ENCODE peak calls at places on chromosomes 12 and 14, in four cellular contexts. One of them, this sample, is unnamed.

GRCh38 chr14:49962616-49963015 is 69.7 kb downstream of the ARF6 start:
- DNase-seq in HepG2: no peak
- DNase-seq in A549: no peak
- DNase-seq in GM12878: no peak
- DNase-seq in this sample: no peak

GRCh38 chr12:4293299-4293941 is 19.9 kb downstream of the CCND2 start:
- DNase-seq in HepG2: no peak
- DNase-seq in A549: no peak
- DNase-seq in GM12878: no peak
- DNase-seq in this sample: no peak

GRCh38 chr12:53623526-53623925 is 2.7 kb downstream of the ATF7 start:
- DNase-seq in HepG2: no peak
- DNase-seq in A549: no peak
- DNase-seq in GM12878: no peak
- DNase-seq in this sample: no peak

GRCh38 chr12:105018761-105019160 is 32.6 kb downstream of the NOPCHAP1 start:
- DNase-seq in HepG2: no peak
- DNase-seq in A549: no peak
- DNase-seq in GM12878: no peak
- DNase-seq in this sample: no peak

GRCh38 chr12:104480826-104481457 is 24.2 kb downstream of the CHST11 start:
- DNase-seq in HepG2: no peak
- DNase-seq in A549: no peak
- DNase-seq in GM12878: no peak
- DNase-seq in this sample: no peak

GRCh38 chr14:71932229-71932951 is at the start of gene RGS6:
- DNase-seq in HepG2: peak; percentile 1
- DNase-seq in A549: no peak
- DNase-seq in GM12878: no peak
- DNase-seq in this sample: peak; percentile 52

GRCh38 chr12:98213556-98213955 is 301.8 kb upstream of the TMPO start:
- DNase-seq in HepG2: no peak
- DNase-seq in A549: no peak
- DNase-seq in GM12878: no peak
- DNase-seq in this sample: no peak

GRCh38 chr12:23980826-23981225 is 31.4 kb upstream of the SOX5 start:
- DNase-seq in HepG2: no peak
- DNase-seq in A549: no peak
- DNase-seq in GM12878: no peak
- DNase-seq in this sample: no peak

GRCh38 chr14:36588788-36589187 is 6.4 kb upstream of the NKX2-8 start:
- DNase-seq in HepG2: no peak
- DNase-seq in A549: no peak
- DNase-seq in GM12878: no peak
- DNase-seq in this sample: no peak

GRCh38 chr14:46259536-46259935 is 392.0 kb downstream of the RPL10L start:
- DNase-seq in HepG2: no peak
- DNase-seq in A549: no peak
- DNase-seq in GM12878: no peak
- DNase-seq in this sample: no peak

GRCh38 chr12:18888062-18888461 is 150.1 kb downstream of the CAPZA3 start:
- DNase-seq in HepG2: no peak
- DNase-seq in A549: no peak
- DNase-seq in GM12878: no peak
- DNase-seq in this sample: no peak

GRCh38 chr12:65308001-65308400 is 29.5 kb downstream of the MSRB3 start:
- DNase-seq in HepG2: no peak
- DNase-seq in A549: no peak
- DNase-seq in GM12878: no peak
- DNase-seq in this sample: no peak

GRCh38 chr12:5210179-5210917 is 166.7 kb downstream of the KCNA5 start:
- DNase-seq in HepG2: no peak
- DNase-seq in A549: no peak
- DNase-seq in GM12878: no peak
- DNase-seq in this sample: no peak

GRCh38 chr12:6199531-6200265 is 502 bp upstream of the CD9 start:
- DNase-seq in HepG2: no peak
- DNase-seq in A549: no peak
- DNase-seq in GM12878: no peak
- DNase-seq in this sample: no peak

GRCh38 chr12:81294325-81295190 is 216.7 kb downstream of the ACSS3 start:
- DNase-seq in HepG2: no peak
- DNase-seq in A549: no peak
- DNase-seq in GM12878: no peak
- DNase-seq in this sample: no peak

GRCh38 chr14:93318927-93319326 is 13.9 kb downstream of the BTBD7 start:
- DNase-seq in HepG2: no peak
- DNase-seq in A549: no peak
- DNase-seq in GM12878: no peak
- DNase-seq in this sample: no peak

GRCh38 chr14:29030121-29030520 is 263.5 kb downstream of the FOXG1 start:
- DNase-seq in HepG2: no peak
- DNase-seq in A549: no peak
- DNase-seq in GM12878: no peak
- DNase-seq in this sample: no peak

GRCh38 chr14:43003845-43004244 is 1397.2 kb downstream of the LRFN5 start:
- DNase-seq in HepG2: peak; percentile 13
- DNase-seq in A549: no peak
- DNase-seq in GM12878: no peak
- DNase-seq in this sample: no peak

DNA sequence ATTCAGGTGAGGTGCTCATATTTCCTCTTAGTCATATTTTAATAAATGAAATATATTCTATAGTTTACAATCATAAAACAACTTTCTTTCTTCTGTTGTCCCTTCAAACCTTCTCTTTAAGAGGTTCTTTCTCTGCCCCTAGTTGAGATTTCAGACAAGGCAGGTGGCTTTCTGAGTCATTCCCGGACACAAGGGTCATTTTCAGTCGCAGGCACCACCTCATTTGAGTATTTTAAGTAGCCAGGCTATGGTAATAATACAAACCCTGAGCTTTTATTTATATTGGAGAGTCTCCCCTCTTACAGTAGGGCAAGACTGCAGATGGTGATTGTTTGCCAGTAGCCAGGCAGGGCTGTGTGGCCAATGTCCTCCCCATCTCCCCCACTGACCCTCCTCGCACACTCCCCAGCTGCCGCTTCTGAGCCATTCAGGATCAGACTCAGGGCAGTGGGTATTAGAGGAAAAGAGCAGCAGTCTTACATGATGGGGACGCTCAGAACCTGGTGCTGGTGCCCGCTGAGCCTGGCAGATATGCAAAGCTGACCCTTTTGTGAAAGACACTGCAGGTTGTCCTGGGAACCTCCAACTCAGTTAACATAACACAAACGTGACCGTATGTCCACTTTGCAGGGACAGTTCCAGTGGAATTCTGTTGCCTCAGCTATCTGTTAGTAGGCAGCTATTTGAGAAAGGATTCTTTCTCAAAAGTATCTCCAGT is 101.1 kb upstream of the BCL2L14 start:
- DNase-seq in HepG2: no peak
- DNase-seq in A549: no peak
- DNase-seq in GM12878: peak; percentile 47
- DNase-seq in this sample: no peak
- TF ChIP-seq PBX3 in HepG2: no peak
- TF ChIP-seq PBX3 in A549: no peak
- TF ChIP-seq PBX3 in GM12878: no peak
- TF ChIP-seq PBX3 in this sample: no peak

GRCh38 chr14:31902002-31902401 is 175.1 kb upstream of the ARHGAP5 start:
- DNase-seq in HepG2: peak; percentile 66
- DNase-seq in A549: no peak
- DNase-seq in GM12878: no peak
- DNase-seq in this sample: no peak
- TF ChIP-seq PBX3 in HepG2: no peak
- TF ChIP-seq PBX3 in A549: no peak
- TF ChIP-seq PBX3 in GM12878: no peak
- TF ChIP-seq PBX3 in this sample: no peak

GRCh38 chr12:116582610-116583009 is 23.4 kb downstream of the MAP1LC3B2 start:
- DNase-seq in HepG2: no peak
- DNase-seq in A549: no peak
- DNase-seq in GM12878: no peak
- DNase-seq in this sample: no peak
- TF ChIP-seq PBX3 in HepG2: no peak
- TF ChIP-seq PBX3 in A549: no peak
- TF ChIP-seq PBX3 in GM12878: no peak
- TF ChIP-seq PBX3 in this sample: no peak

DNA sequence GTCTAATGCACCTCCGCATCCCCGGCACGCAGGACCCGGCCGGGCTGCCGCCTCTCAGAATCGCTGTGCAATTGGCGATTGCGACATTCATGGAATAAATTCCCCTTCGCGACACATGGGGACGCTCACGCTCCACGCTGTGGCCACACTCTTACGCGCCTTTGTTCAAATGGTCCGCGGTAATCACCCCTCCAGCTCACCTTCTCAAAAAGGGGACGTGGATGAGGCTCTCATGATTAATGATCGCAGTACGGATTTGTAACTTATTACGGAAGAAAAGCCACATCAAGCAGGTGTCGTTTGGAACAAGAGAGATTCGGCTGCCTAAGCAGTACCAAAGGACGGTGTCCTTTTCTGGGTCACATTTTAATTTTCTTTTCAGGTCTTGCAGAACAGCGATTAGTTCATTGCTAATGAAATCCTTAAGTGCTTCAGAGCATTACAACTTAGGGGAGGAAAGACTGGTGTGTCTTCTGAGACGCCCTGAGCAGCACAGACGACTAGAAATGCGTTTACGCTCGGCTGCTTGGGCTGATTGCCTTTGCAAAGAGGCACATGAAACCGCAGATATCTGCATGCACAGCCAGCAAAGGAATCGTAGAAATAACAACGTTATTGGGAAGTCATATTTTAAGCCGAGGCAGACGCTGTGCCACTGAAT is 37.3 kb upstream of the ADGRD1 start:
- DNase-seq in HepG2: peak; percentile 42
- DNase-seq in A549: peak; percentile 56
- DNase-seq in GM12878: peak; percentile 21
- DNase-seq in this sample: peak; percentile 82
- TF ChIP-seq PBX3 in HepG2: no peak
- TF ChIP-seq PBX3 in A549: no peak
- TF ChIP-seq PBX3 in GM12878: no peak
- TF ChIP-seq PBX3 in this sample: no peak